ENCODE peak calls at places on chromosomes 7 and 10, in nine cellular contexts. One of them, this sample, is unnamed.

GRCh38 chr10:77084431-77085144 is 553.0 kb downstream of the KCNMA1 start:
- DNase-seq in neural crest cell: no peak
- DNase-seq in heart left ventricle: peak
- DNase-seq in brain microvascular endothelial cell: no peak
- DNase-seq in A549: no peak
- DNase-seq in astrocyte of the cerebellum: no peak
- DNase-seq in sigmoid colon: peak
- DNase-seq in GM12865: no peak
- DNase-seq in epithelial cell of esophagus: no peak
- DNase-seq in this sample: no peak

GRCh38 chr10:47287805-47288204 is 12.2 kb upstream of the GDF10 start:
- DNase-seq in neural crest cell: no peak
- DNase-seq in heart left ventricle: no peak
- DNase-seq in brain microvascular endothelial cell: no peak
- DNase-seq in A549: no peak
- DNase-seq in astrocyte of the cerebellum: no peak
- DNase-seq in sigmoid colon: no peak
- DNase-seq in GM12865: no peak
- DNase-seq in epithelial cell of esophagus: no peak
- DNase-seq in this sample: no peak

GRCh38 chr10:100968037-100968736 is 1.1 kb upstream of the SEMA4G start:
- DNase-seq in neural crest cell: no peak
- DNase-seq in heart left ventricle: no peak
- DNase-seq in brain microvascular endothelial cell: no peak
- DNase-seq in A549: no peak
- DNase-seq in astrocyte of the cerebellum: no peak
- DNase-seq in sigmoid colon: no peak
- DNase-seq in GM12865: no peak
- DNase-seq in epithelial cell of esophagus: no peak
- DNase-seq in this sample: no peak

GRCh38 chr10:88895252-88895651 is 15.2 kb downstream of the STAMBPL1 start:
- DNase-seq in neural crest cell: no peak
- DNase-seq in heart left ventricle: no peak
- DNase-seq in brain microvascular endothelial cell: no peak
- DNase-seq in A549: no peak
- DNase-seq in astrocyte of the cerebellum: no peak
- DNase-seq in sigmoid colon: no peak
- DNase-seq in GM12865: no peak
- DNase-seq in epithelial cell of esophagus: no peak
- DNase-seq in this sample: no peak

GRCh38 chr7:55288070-55288824 is 76.9 kb upstream of the LANCL2 start:
- DNase-seq in neural crest cell: no peak
- DNase-seq in heart left ventricle: no peak
- DNase-seq in brain microvascular endothelial cell: no peak
- DNase-seq in A549: no peak
- DNase-seq in astrocyte of the cerebellum: no peak
- DNase-seq in sigmoid colon: no peak
- DNase-seq in GM12865: no peak
- DNase-seq in epithelial cell of esophagus: no peak
- DNase-seq in this sample: no peak

GRCh38 chr10:125084191-125085186 is 75.9 kb downstream of the CTBP2 start:
- DNase-seq in neural crest cell: no peak
- DNase-seq in heart left ventricle: peak
- DNase-seq in brain microvascular endothelial cell: peak
- DNase-seq in A549: peak
- DNase-seq in astrocyte of the cerebellum: peak
- DNase-seq in sigmoid colon: peak
- DNase-seq in GM12865: no peak
- DNase-seq in epithelial cell of esophagus: peak
- DNase-seq in this sample: no peak

GRCh38 chr10:128031216-128031615 is 95.0 kb downstream of the MKI67 start:
- DNase-seq in neural crest cell: no peak
- DNase-seq in heart left ventricle: no peak
- DNase-seq in brain microvascular endothelial cell: no peak
- DNase-seq in A549: no peak
- DNase-seq in astrocyte of the cerebellum: no peak
- DNase-seq in sigmoid colon: peak
- DNase-seq in GM12865: no peak
- DNase-seq in epithelial cell of esophagus: no peak
- DNase-seq in this sample: no peak

GRCh38 chr7:135650831-135651573 is 11.3 kb upstream of the STMP1 start:
- DNase-seq in neural crest cell: no peak
- DNase-seq in heart left ventricle: no peak
- DNase-seq in brain microvascular endothelial cell: peak
- DNase-seq in A549: no peak
- DNase-seq in astrocyte of the cerebellum: no peak
- DNase-seq in sigmoid colon: no peak
- DNase-seq in GM12865: no peak
- DNase-seq in epithelial cell of esophagus: no peak
- DNase-seq in this sample: no peak

GRCh38 chr7:9017251-9017650 is 583.8 kb downstream of the NXPH1 start:
- DNase-seq in neural crest cell: no peak
- DNase-seq in heart left ventricle: no peak
- DNase-seq in brain microvascular endothelial cell: no peak
- DNase-seq in A549: no peak
- DNase-seq in astrocyte of the cerebellum: no peak
- DNase-seq in sigmoid colon: no peak
- DNase-seq in GM12865: no peak
- DNase-seq in epithelial cell of esophagus: no peak
- DNase-seq in this sample: no peak

GRCh38 chr7:39130304-39130703 is 152.6 kb downstream of the POU6F2 start:
- DNase-seq in neural crest cell: no peak
- DNase-seq in heart left ventricle: no peak
- DNase-seq in brain microvascular endothelial cell: no peak
- DNase-seq in A549: no peak
- DNase-seq in astrocyte of the cerebellum: no peak
- DNase-seq in sigmoid colon: no peak
- DNase-seq in GM12865: no peak
- DNase-seq in epithelial cell of esophagus: no peak
- DNase-seq in this sample: no peak

GRCh38 chr10:31322647-31323046 is 3.6 kb downstream of the ZEB1 start:
- DNase-seq in neural crest cell: no peak
- DNase-seq in heart left ventricle: no peak
- DNase-seq in brain microvascular endothelial cell: no peak
- DNase-seq in A549: no peak
- DNase-seq in astrocyte of the cerebellum: no peak
- DNase-seq in sigmoid colon: no peak
- DNase-seq in GM12865: peak
- DNase-seq in epithelial cell of esophagus: no peak
- DNase-seq in this sample: peak
- TF ChIP-seq CTCF in neural crest cell: peak
- TF ChIP-seq CTCF in heart left ventricle: peak
- TF ChIP-seq CTCF in brain microvascular endothelial cell: peak
- TF ChIP-seq CTCF in A549: no peak
- TF ChIP-seq CTCF in astrocyte of the cerebellum: peak
- TF ChIP-seq CTCF in sigmoid colon: no peak
- TF ChIP-seq CTCF in GM12865: peak
- TF ChIP-seq CTCF in epithelial cell of esophagus: no peak
- TF ChIP-seq CTCF in this sample: peak

GRCh38 chr10:74246495-74246894 is 95.5 kb downstream of the ADK start:
- DNase-seq in neural crest cell: no peak
- DNase-seq in heart left ventricle: no peak
- DNase-seq in brain microvascular endothelial cell: no peak
- DNase-seq in A549: no peak
- DNase-seq in astrocyte of the cerebellum: no peak
- DNase-seq in sigmoid colon: no peak
- DNase-seq in GM12865: no peak
- DNase-seq in epithelial cell of esophagus: no peak
- DNase-seq in this sample: no peak
- TF ChIP-seq CTCF in neural crest cell: no peak
- TF ChIP-seq CTCF in heart left ventricle: no peak
- TF ChIP-seq CTCF in brain microvascular endothelial cell: no peak
- TF ChIP-seq CTCF in A549: no peak
- TF ChIP-seq CTCF in astrocyte of the cerebellum: no peak
- TF ChIP-seq CTCF in sigmoid colon: no peak
- TF ChIP-seq CTCF in GM12865: no peak
- TF ChIP-seq CTCF in epithelial cell of esophagus: no peak
- TF ChIP-seq CTCF in this sample: no peak

DNA sequence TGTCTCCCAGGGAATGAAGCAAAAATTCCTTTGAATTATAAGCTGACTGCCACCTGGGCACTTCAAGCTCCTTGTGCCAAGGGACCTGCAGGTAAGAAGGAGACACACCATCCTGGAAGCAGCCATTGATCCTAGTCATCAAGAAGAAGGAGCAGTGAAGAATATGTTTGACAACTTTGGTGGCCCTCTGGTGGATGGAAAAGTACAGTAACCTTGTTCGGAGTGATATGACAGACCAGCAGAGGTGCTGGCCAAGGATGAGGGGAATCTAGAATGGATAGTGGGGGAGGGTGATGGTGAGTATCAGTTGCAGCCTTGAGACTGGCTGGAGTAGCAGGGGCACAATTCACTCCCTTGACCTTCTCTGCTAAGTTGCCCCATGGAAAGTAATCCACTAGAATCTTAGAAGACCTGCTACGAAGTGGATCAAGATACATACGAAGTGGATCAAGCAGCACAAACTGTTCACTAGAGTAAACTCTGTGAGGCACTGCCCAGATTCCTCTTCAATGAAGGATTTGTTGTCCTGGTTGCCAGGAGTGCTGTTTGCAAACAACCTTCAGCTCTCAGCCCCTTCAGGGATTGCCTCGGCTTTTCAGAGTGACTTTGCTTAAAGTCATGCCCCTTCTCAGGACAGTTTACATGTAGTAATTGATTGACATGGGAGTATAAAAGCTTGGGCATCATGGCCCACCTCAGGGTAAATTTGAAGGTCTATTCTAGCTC is 44.8 kb upstream of the ORC5 start:
- DNase-seq in neural crest cell: no peak
- DNase-seq in heart left ventricle: no peak
- DNase-seq in brain microvascular endothelial cell: peak
- DNase-seq in A549: peak
- DNase-seq in astrocyte of the cerebellum: no peak
- DNase-seq in sigmoid colon: no peak
- DNase-seq in GM12865: peak
- DNase-seq in epithelial cell of esophagus: peak
- DNase-seq in this sample: no peak
- TF ChIP-seq CTCF in neural crest cell: no peak
- TF ChIP-seq CTCF in heart left ventricle: no peak
- TF ChIP-seq CTCF in brain microvascular endothelial cell: peak
- TF ChIP-seq CTCF in A549: peak
- TF ChIP-seq CTCF in astrocyte of the cerebellum: peak
- TF ChIP-seq CTCF in sigmoid colon: no peak
- TF ChIP-seq CTCF in GM12865: peak
- TF ChIP-seq CTCF in epithelial cell of esophagus: no peak
- TF ChIP-seq CTCF in this sample: no peak

GRCh38 chr7:141973673-141974072 is at the start of gene TAS2R38:
- DNase-seq in neural crest cell: no peak
- DNase-seq in heart left ventricle: no peak
- DNase-seq in brain microvascular endothelial cell: no peak
- DNase-seq in A549: no peak
- DNase-seq in astrocyte of the cerebellum: no peak
- DNase-seq in sigmoid colon: no peak
- DNase-seq in GM12865: no peak
- DNase-seq in epithelial cell of esophagus: no peak
- DNase-seq in this sample: no peak

GRCh38 chr7:141974831-141975230 is 1.3 kb upstream of the TAS2R38 start:
- DNase-seq in neural crest cell: no peak
- DNase-seq in heart left ventricle: no peak
- DNase-seq in brain microvascular endothelial cell: peak
- DNase-seq in A549: no peak
- DNase-seq in astrocyte of the cerebellum: no peak
- DNase-seq in sigmoid colon: no peak
- DNase-seq in GM12865: peak
- DNase-seq in epithelial cell of esophagus: peak
- DNase-seq in this sample: no peak

GRCh38 chr7:141976524-141977245 is 3.1 kb upstream of the TAS2R38 start:
- DNase-seq in neural crest cell: no peak
- DNase-seq in heart left ventricle: no peak
- DNase-seq in brain microvascular endothelial cell: no peak
- DNase-seq in A549: no peak
- DNase-seq in astrocyte of the cerebellum: no peak
- DNase-seq in sigmoid colon: no peak
- DNase-seq in GM12865: no peak
- DNase-seq in epithelial cell of esophagus: no peak
- DNase-seq in this sample: no peak

GRCh38 chr7:141978351-141978750 is 4.8 kb upstream of the TAS2R38 start:
- DNase-seq in neural crest cell: no peak
- DNase-seq in heart left ventricle: no peak
- DNase-seq in brain microvascular endothelial cell: no peak
- DNase-seq in A549: no peak
- DNase-seq in astrocyte of the cerebellum: no peak
- DNase-seq in sigmoid colon: no peak
- DNase-seq in GM12865: no peak
- DNase-seq in epithelial cell of esophagus: peak
- DNase-seq in this sample: no peak

GRCh38 chr7:141975806-141976523 is 2.4 kb upstream of the TAS2R38 start:
- DNase-seq in neural crest cell: peak
- DNase-seq in heart left ventricle: peak
- DNase-seq in brain microvascular endothelial cell: peak
- DNase-seq in A549: peak
- DNase-seq in astrocyte of the cerebellum: peak
- DNase-seq in sigmoid colon: no peak
- DNase-seq in GM12865: peak
- DNase-seq in epithelial cell of esophagus: peak
- DNase-seq in this sample: peak
- TF ChIP-seq CTCF in neural crest cell: peak
- TF ChIP-seq CTCF in heart left ventricle: peak
- TF ChIP-seq CTCF in brain microvascular endothelial cell: peak
- TF ChIP-seq CTCF in A549: peak
- TF ChIP-seq CTCF in astrocyte of the cerebellum: peak
- TF ChIP-seq CTCF in sigmoid colon: peak
- TF ChIP-seq CTCF in GM12865: peak
- TF ChIP-seq CTCF in epithelial cell of esophagus: peak
- TF ChIP-seq CTCF in this sample: peak

GRCh38 chr7:127629268-127629854 is 11.4 kb upstream of the PAX4 start:
- DNase-seq in neural crest cell: peak
- DNase-seq in heart left ventricle: no peak
- DNase-seq in brain microvascular endothelial cell: no peak
- DNase-seq in A549: peak
- DNase-seq in astrocyte of the cerebellum: no peak
- DNase-seq in sigmoid colon: no peak
- DNase-seq in GM12865: peak
- DNase-seq in epithelial cell of esophagus: peak
- DNase-seq in this sample: no peak
- TF ChIP-seq CTCF in neural crest cell: peak
- TF ChIP-seq CTCF in heart left ventricle: peak
- TF ChIP-seq CTCF in brain microvascular endothelial cell: peak
- TF ChIP-seq CTCF in A549: peak
- TF ChIP-seq CTCF in astrocyte of the cerebellum: peak
- TF ChIP-seq CTCF in sigmoid colon: no peak
- TF ChIP-seq CTCF in GM12865: peak
- TF ChIP-seq CTCF in epithelial cell of esophagus: peak
- TF ChIP-seq CTCF in this sample: peak

GRCh38 chr10:50788951-50789904 is 49.5 kb downstream of the ASAH2B start:
- DNase-seq in neural crest cell: no peak
- DNase-seq in heart left ventricle: no peak
- DNase-seq in brain microvascular endothelial cell: peak
- DNase-seq in A549: peak
- DNase-seq in astrocyte of the cerebellum: peak
- DNase-seq in sigmoid colon: no peak
- DNase-seq in GM12865: peak
- DNase-seq in epithelial cell of esophagus: peak
- DNase-seq in this sample: peak
- TF ChIP-seq CTCF in neural crest cell: peak
- TF ChIP-seq CTCF in heart left ventricle: no peak
- TF ChIP-seq CTCF in brain microvascular endothelial cell: peak
- TF ChIP-seq CTCF in A549: peak
- TF ChIP-seq CTCF in astrocyte of the cerebellum: peak
- TF ChIP-seq CTCF in sigmoid colon: no peak
- TF ChIP-seq CTCF in GM12865: no peak
- TF ChIP-seq CTCF in epithelial cell of esophagus: peak
- TF ChIP-seq CTCF in this sample: no peak

GRCh38 chr7:75756340-75757297 is 15.4 kb downstream of the CCL26 start:
- DNase-seq in neural crest cell: peak
- DNase-seq in heart left ventricle: no peak
- DNase-seq in brain microvascular endothelial cell: peak
- DNase-seq in A549: peak
- DNase-seq in astrocyte of the cerebellum: no peak
- DNase-seq in sigmoid colon: no peak
- DNase-seq in GM12865: peak
- DNase-seq in epithelial cell of esophagus: peak
- DNase-seq in this sample: peak
- TF ChIP-seq CTCF in neural crest cell: peak
- TF ChIP-seq CTCF in heart left ventricle: peak
- TF ChIP-seq CTCF in brain microvascular endothelial cell: peak
- TF ChIP-seq CTCF in A549: peak
- TF ChIP-seq CTCF in astrocyte of the cerebellum: peak
- TF ChIP-seq CTCF in sigmoid colon: no peak
- TF ChIP-seq CTCF in GM12865: peak
- TF ChIP-seq CTCF in epithelial cell of esophagus: peak
- TF ChIP-seq CTCF in this sample: peak